ENCODE peak calls at places on chromosomes 12 and 14, in six cellular contexts. Q is tibial artery; U is COR-L47; W is AG10803; T is activated CD4-positive, alpha-beta T cell treated with anti-CD3 and anti-CD28 coated beads, Interleukin-2, amount 50 U/mL, for 1 hour; N is left ventricle myocardium inferior. S is an unnamed sample.

GRCh38 chr14:81400852-81401251 is 728 bp upstream of the STON2 start:
- DNase-seq in Q (peak; percentile 86), U (peak; percentile 22), W (peak; percentile 100), T (no peak), N (no peak), S (no peak)

GRCh38 chr14:21840765-21841164 is 167.1 kb upstream of the OR4E1 start:
- DNase-seq in Q (no peak), U (no peak), W (no peak), T (no peak), N (no peak), S (no peak)

GRCh38 chr12:28294300-28294699 is 104.0 kb downstream of the CCDC91 start:
- DNase-seq in Q (no peak), U (no peak), W (no peak), T (no peak), N (no peak), S (no peak)

GRCh38 chr12:130477701-130478100 is 140.0 kb downstream of the PIWIL1 start:
- DNase-seq in Q (no peak), U (no peak), W (no peak), T (no peak), N (no peak), S (no peak)

GRCh38 chr12:111248981-111249380 is 119.9 kb downstream of the PHETA1 start:
- DNase-seq in Q (no peak), U (no peak), W (no peak), T (no peak), N (no peak), S (no peak)

GRCh38 chr14:24613747-24614146 is 4.3 kb upstream of the GZMH start:
- DNase-seq in Q (no peak), U (no peak), W (no peak), T (no peak), N (no peak), S (no peak)

GRCh38 chr14:38866461-38866860 is 236.6 kb downstream of the SEC23A start:
- DNase-seq in Q (no peak), U (peak; percentile 8), W (no peak), T (no peak), N (no peak), S (no peak)

GRCh38 chr12:124036117-124037109 is 63.4 kb downstream of the ZNF664 start:
- DNase-seq in Q (no peak), U (peak; percentile 12), W (peak; percentile 50), T (peak; percentile 49), N (no peak), S (no peak)

GRCh38 chr12:76895796-76896195 is 17.0 kb upstream of the CSRP2 start:
- DNase-seq in Q (no peak), U (no peak), W (no peak), T (no peak), N (no peak), S (no peak)

GRCh38 chr12:46342562-46343033 is 30.0 kb downstream of the SLC38A2 start:
- DNase-seq in Q (peak; percentile 63), U (peak; percentile 5), W (peak; percentile 49), T (peak; percentile 15), N (no peak), S (peak; percentile 35)

GRCh38 chr14:97641827-97642226 is 844.6 kb downstream of the VRK1 start:
- DNase-seq in Q (no peak), U (no peak), W (peak; percentile 11), T (no peak), N (no peak), S (no peak)

GRCh38 chr14:64721899-64722298 is 17.7 kb downstream of the PLEKHG3 start:
- DNase-seq in Q (no peak), U (no peak), W (peak; percentile 56), T (no peak), N (no peak), S (no peak)

GRCh38 chr12:127381681-127382080 is 885.3 kb upstream of the TMEM132C start:
- DNase-seq in Q (no peak), U (no peak), W (peak; percentile 31), T (no peak), N (no peak), S (no peak)

GRCh38 chr14:59631237-59631636 is 54.6 kb upstream of the CCDC175 start:
- DNase-seq in Q (no peak), U (peak; percentile 43), W (no peak), T (no peak), N (no peak), S (peak; percentile 40)

GRCh38 chr12:129016159-129016558 is 162.9 kb downstream of the GLT1D1 start:
- DNase-seq in Q (no peak), U (no peak), W (no peak), T (no peak), N (no peak), S (no peak)

GRCh38 chr12:90940872-90941499 is 14.0 kb downstream of the CCER1 start:
- DNase-seq in Q (no peak), U (peak; percentile 45), W (peak; percentile 72), T (no peak), N (no peak), S (no peak)

GRCh38 chr14:101442451-101442850 is 118.8 kb upstream of the DIO3 start:
- DNase-seq in Q (no peak), U (no peak), W (no peak), T (peak; percentile 52), N (no peak), S (no peak)

GRCh38 chr12:18428416-18428815 is 167.1 kb downstream of the PIK3C2G start:
- DNase-seq in Q (no peak), U (no peak), W (peak; percentile 10), T (no peak), N (no peak), S (no peak)

GRCh38 chr14:72607386-72608125 is 286.3 kb downstream of the DPF3 start:
- DNase-seq in Q (no peak), U (no peak), W (peak; percentile 46), T (no peak), N (no peak), S (no peak)

GRCh38 chr12:106871477-106871876 is 84.2 kb upstream of the TMEM263 start:
- DNase-seq in Q (no peak), U (no peak), W (peak; percentile 12), T (no peak), N (no peak), S (no peak)

GRCh38 chr12:64810831-64811230 is 13.6 kb upstream of the TBC1D30 start:
- DNase-seq in Q (no peak), U (no peak), W (peak; percentile 20), T (no peak), N (no peak), S (no peak)

GRCh38 chr12:14828896-14829295 is 14.4 kb downstream of the ART4 start:
- DNase-seq in Q (no peak), U (no peak), W (peak; percentile 12), T (no peak), N (no peak), S (no peak)

GRCh38 chr14:93456356-93456755 is 25.6 kb downstream of the UNC79 start:
- DNase-seq in Q (no peak), U (no peak), W (no peak), T (no peak), N (no peak), S (no peak)

GRCh38 chr14:101877766-101878165 is 86.6 kb upstream of the DYNC1H1 start:
- DNase-seq in Q (no peak), U (no peak), W (no peak), T (no peak), N (no peak), S (no peak)

GRCh38 chr12:61646639-61647038 is 613.6 kb upstream of the USP15 start:
- DNase-seq in Q (no peak), U (no peak), W (no peak), T (no peak), N (no peak), S (no peak)

S was measured in WTC11.